ENCODE peak calls at places on chromosomes 6 and 20, in four cellular contexts. C, K, W and O are unnamed samples. For H3K9me3, the result is how much of the 10 kb centered on the place peaks cover.

GRCh38 chr6:79869184-79869583 is 78.2 kb downstream of the ELOVL4 start:
- DNase-seq in C (no peak), K (no peak), W (no peak), O (no peak)

GRCh38 chr6:5851261-5851757 is 155.4 kb downstream of the NRN1 start:
- DNase-seq in C (peak), K (peak), W (no peak), O (peak)

GRCh38 chr20:59039233-59039632 is 3.4 kb downstream of the PRELID3B start:
- DNase-seq in C (no peak), K (no peak), W (no peak), O (no peak)

GRCh38 chr20:62362991-62363919 is 3.9 kb downstream of the LAMA5 start:
- DNase-seq in C (peak), K (no peak), W (no peak), O (no peak)

GRCh38 chr20:47527004-47527800 is 25.5 kb downstream of the NCOA3 start:
- DNase-seq in C (no peak), K (no peak), W (no peak), O (no peak)

GRCh38 chr20:20528896-20529295 is 161.0 kb downstream of the INSM1 start:
- DNase-seq in C (no peak), K (no peak), W (no peak), O (peak)

GRCh38 chr20:42093542-42094440 is 475.6 kb upstream of the CHD6 start:
- DNase-seq in C (no peak), K (no peak), W (no peak), O (no peak)

GRCh38 chr6:37794825-37795224 is 24.7 kb upstream of the ZFAND3 start:
- DNase-seq in C (no peak), K (no peak), W (no peak), O (no peak)

GRCh38 chr6:110066091-110066490 is 88.0 kb downstream of the GPR6 start:
- DNase-seq in C (no peak), K (no peak), W (no peak), O (no peak)

GRCh38 chr20:55271370-55271769 is 733.9 kb downstream of the CBLN4 start:
- DNase-seq in C (no peak), K (no peak), W (no peak), O (no peak)

GRCh38 chr6:86949776-86950175 is 12.4 kb downstream of the HTR1E start:
- DNase-seq in C (no peak), K (no peak), W (no peak), O (no peak)

DNA sequence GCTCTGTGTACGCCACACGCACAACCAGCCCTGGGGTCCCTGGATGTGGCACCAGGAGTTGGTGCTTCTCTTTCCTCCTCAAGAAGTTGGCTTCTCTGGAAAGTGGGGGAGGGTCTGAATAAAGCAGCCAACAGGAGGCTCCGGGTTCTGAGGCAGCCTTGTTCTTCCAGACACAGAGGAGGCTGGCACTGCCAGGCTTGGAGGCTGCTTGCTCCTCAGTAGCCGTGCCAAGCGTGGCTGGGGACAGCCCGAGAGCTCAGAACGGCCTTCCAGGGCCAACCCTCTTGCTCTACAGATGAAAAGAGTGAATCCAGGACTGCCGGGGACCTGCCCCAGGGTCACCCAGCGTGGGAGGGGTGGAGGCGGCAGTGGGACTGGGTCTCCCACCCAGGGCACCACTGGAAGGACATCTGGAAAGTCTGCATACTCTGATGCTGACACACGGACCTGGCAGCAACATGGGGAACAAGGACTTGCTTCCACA is 70.4 kb downstream of the SLC22A23 start:
- DNase-seq in C (no peak), K (no peak), W (no peak), O (no peak)
- TF ChIP-seq JUN in C (no peak), K (no peak), W (no peak), O (no peak)

DNA sequence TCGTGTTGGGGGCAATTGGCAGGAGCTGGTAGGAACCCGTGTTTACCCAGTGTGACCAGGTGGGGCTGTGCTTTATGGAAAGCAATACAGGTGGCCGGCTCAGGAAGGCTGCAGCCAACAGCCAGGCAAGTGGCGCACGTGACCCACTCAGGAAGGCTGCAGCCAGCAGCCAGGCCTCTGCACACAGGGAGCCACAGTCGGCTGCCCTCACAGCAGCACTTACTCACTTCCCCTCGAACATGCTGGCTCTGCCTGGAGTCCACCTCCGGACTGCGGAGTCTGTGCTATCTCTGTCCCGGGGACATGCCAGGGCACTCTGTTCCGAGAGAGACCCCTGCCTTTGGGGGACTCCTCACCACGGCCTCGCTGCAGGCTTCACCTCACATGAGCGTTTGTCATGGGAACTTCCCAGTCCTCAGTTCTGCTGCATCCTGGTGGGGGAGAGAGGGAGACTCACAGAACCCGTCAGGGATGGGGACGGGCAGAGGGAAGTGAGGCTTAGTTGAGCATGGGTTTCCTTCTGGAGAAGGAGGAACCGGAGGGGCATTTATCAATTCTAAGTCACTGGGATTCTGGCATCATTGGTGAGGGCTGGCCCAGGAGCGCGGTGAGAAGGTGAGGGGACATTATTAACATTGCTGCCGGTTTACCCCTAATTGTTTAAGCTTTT is 76.8 kb downstream of the TTLL2 start:
- DNase-seq in C (no peak), K (no peak), W (no peak), O (no peak)
- H3K9me3 ChIP-seq in C (under half), K (under half), W (under half), O (under half)

DNA sequence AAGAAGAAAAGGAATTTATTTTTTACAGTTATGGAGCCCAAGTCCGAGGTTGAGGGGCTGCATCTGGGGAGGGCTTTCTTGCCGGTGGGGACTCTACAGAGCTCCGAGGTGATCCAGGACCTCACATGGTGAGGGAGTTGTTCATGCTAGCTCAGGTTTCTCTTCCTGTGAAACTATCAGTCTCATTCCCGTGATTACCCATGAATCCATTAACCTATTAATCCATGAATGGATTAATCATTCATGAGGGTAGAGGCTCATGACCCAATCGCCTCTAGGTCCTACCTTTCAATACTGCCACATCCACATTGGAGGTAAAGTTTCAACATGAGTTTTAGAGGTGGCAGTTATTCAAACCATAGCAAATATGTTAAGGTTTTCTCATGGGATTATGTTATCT is 3.8 kb downstream of the DSE start:
- DNase-seq in C (no peak), K (no peak), W (no peak), O (no peak)
- H3K4me2 ChIP-seq in C (no peak), K (no peak), W (no peak), O (no peak)

DNA sequence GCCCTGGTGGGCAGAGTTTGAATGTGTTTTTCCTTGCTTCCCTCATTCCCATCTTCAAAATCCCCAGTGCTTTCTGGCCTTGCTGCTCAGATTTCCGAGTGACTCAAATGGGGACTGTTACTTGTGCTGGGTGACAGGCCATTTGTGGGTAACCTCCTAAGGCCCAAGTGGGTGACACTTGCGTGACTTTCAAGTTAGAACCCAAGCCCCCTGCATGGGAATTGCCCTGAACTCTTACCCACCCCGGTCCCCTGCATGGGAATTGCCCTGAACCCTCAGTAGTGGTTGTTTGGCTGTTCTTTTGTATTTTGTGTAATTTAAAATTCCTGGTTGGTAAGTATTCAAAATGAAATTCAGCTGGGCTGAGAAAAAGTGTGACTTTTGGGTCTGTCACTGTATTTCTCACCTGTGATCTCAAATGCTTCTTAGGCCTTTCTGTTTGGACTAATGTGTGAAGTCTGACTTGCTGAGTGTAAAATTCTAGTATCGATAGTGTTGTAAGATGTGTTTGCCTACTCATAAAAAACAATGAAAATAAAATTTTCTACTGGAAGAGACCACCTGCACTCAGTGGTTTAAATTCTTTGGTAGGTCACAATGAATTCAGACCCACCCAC is 12.4 kb upstream of the RBM38 start:
- DNase-seq in C (no peak), K (no peak), W (no peak), O (no peak)
- TF ChIP-seq JUN in C (no peak), K (no peak), W (no peak), O (no peak)

DNA sequence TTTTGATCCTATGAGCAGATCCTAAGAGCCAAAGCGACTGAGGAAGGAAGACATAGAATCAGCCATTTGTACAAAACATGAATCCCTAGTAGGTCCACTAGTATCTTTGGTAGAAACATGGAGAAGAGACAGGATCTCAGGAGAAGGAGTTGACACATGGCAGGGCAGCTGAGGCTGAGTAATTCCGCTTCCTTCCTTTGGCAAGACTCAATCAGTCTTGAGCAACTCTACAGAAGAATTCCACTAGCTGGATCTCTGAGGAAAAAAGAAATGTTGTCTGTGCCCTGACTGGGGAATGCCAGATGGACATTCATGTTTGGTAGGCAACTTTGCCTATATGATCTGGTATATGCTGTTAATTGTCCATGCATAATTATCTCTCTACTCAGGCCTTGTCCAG is 35.3 kb downstream of the ESR1 start:
- DNase-seq in C (no peak), K (no peak), W (no peak), O (no peak)
- H3K9me3 ChIP-seq in C (under half), K (under half), W (under half), O (under half)

DNA sequence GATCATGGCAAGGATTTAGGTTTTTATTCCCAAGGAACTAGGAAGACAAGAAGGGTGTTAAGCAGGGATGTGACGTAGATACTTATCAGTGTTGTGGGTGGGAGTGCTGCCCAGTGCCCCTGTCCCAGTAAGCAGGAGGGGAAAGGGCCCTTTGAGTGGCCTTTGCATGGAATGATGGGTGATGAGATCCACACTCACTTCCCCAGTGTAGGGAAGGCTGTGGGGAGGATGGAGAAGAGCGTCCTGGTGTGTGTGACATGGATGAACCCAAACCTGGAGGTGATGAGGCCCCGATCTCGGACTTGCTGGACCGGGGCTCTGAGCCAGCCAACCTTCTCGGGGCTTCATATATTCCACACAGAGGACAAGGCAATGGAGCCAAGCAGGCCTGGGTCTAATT is 610.9 kb downstream of the CDH26 start:
- DNase-seq in C (no peak), K (no peak), W (no peak), O (no peak)
- H3K4me2 ChIP-seq in C (no peak), K (no peak), W (no peak), O (no peak)

GRCh38 chr6:549901-550300 is 107.0 kb downstream of the HUS1B start:
- DNase-seq in C (no peak), K (no peak), W (no peak), O (no peak)

GRCh38 chr6:548091-548490 is 108.8 kb downstream of the HUS1B start:
- DNase-seq in C (no peak), K (no peak), W (no peak), O (no peak)

GRCh38 chr6:551829-552350 is 105.0 kb downstream of the HUS1B start:
- DNase-seq in C (no peak), K (no peak), W (no peak), O (no peak)

GRCh38 chr6:548517-548916 is 108.4 kb downstream of the HUS1B start:
- DNase-seq in C (no peak), K (no peak), W (no peak), O (no peak)

DNA sequence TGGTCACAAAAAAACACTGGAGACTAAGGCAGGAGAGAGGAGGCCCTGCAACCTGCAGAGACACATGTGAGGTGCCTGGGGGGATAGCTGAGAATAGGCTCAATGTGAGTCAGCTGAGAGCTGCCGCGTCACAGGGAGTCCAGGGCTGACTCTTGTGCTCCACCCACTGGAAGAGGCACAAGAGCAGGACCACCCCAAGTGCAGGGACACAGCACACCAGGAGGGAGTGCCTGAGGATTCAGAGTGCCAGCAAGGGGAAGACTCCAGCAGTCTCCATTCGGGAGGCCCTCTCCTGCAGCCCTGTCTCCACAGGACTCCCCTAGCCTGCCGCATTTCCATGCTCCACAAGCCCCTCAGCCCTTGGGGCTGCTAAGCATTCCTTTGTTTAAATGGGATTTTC is 105.5 kb downstream of the HUS1B start:
- DNase-seq in C (peak), K (no peak), W (peak), O (no peak)
- TF ChIP-seq JUN in C (no peak), K (no peak), W (no peak), O (no peak)